ENCODE peak calls at places on chromosomes 4 and X, in four cellular contexts. Z is activated CD8-positive, alpha-beta memory T cell treated with anti-CD3 and anti-CD28 coated beads for 48 hours; H is CD4-positive, alpha-beta T cell; Y is activated CD4-positive, alpha-beta T cell treated with anti-CD3 and anti-CD28 coated beads, Interleukin-2, amount 50 U/mL, for 48 hours. R is an unnamed sample.

GRCh38 chr4:73895201-73896177 is 26.3 kb downstream of the CXCL1 start:
- DNase-seq in Y (no peak), Z (no peak), H (no peak), R (no peak)

GRCh38 chr4:8740666-8741395 is 130.8 kb downstream of the HMX1 start:
- DNase-seq in Z (no peak), H (no peak), Y (no peak), R (peak; percentile 16)

GRCh38 chrX:110310000-110310790 is 7.7 kb downstream of the AMMECR1 start:
- DNase-seq in H (no peak), Y (no peak), Z (no peak), R (no peak)

GRCh38 chr4:56757270-56757746 is 64.2 kb downstream of the SPINK2 start:
- DNase-seq in Y (no peak), Z (no peak), H (peak; percentile 27), R (peak; percentile 23)

GRCh38 chr4:90137545-90137944 is 10.4 kb downstream of the CCSER1 start:
- DNase-seq in Y (no peak), Z (no peak), H (no peak), R (no peak)

GRCh38 chr4:142318280-142318679 is 527.8 kb downstream of the INPP4B start:
- DNase-seq in H (no peak), Z (no peak), Y (no peak), R (no peak)

GRCh38 chr4:112704991-112705845 is 68.3 kb downstream of the LARP7 start:
- DNase-seq in H (no peak), Y (peak; percentile 9), Z (no peak), R (peak; percentile 76)

GRCh38 chr4:17723648-17724047 is 57.8 kb downstream of the FAM184B start:
- DNase-seq in Y (no peak), H (no peak), Z (no peak), R (no peak)

GRCh38 chr4:108333353-108333920 is 164.7 kb upstream of the LEF1 start:
- DNase-seq in Z (no peak), Y (no peak), H (no peak), R (no peak)

GRCh38 chr4:158094413-158095110 is 78.3 kb downstream of the GASK1B start:
- DNase-seq in Z (no peak), Y (no peak), H (no peak), R (no peak)

GRCh38 chr4:37798616-37799015 is 27.9 kb upstream of the PGM2 start:
- DNase-seq in Z (no peak), H (no peak), Y (no peak), R (no peak)